ENCODE peak calls at places on chromosomes 2 and 18, in nine cellular contexts. U, Y, V, W, S, C, G, K and O are unnamed samples.

GRCh38 chr2:187774551-187775071 is 220.4 kb upstream of the TFPI start:
- DNase-seq in U (peak), Y (peak), V (no peak), W (peak), S (no peak), C (no peak), G (no peak), K (no peak), O (no peak)

GRCh38 chr2:148048475-148049221 is 27.8 kb downstream of the MBD5 start:
- DNase-seq in U (peak), Y (no peak), V (no peak), W (peak), S (no peak), C (no peak), G (no peak), K (no peak), O (no peak)

GRCh38 chr2:42944744-42945415 is 152.5 kb upstream of the HAAO start:
- DNase-seq in U (peak), Y (no peak), V (no peak), W (peak), S (no peak), C (no peak), G (no peak), K (no peak), O (no peak)

GRCh38 chr18:74796928-74797576 is 199.4 kb downstream of the ZNF407 start:
- DNase-seq in U (peak), Y (peak), V (no peak), W (peak), S (no peak), C (no peak), G (no peak), K (peak), O (no peak)

GRCh38 chr2:126731353-126731752 is 75.4 kb downstream of the GYPC start:
- DNase-seq in U (no peak), Y (no peak), V (no peak), W (no peak), S (no peak), C (no peak), G (no peak), K (no peak), O (no peak)

GRCh38 chr2:20291106-20291564 is 59.5 kb downstream of the PUM2 start:
- DNase-seq in U (peak), Y (peak), V (no peak), W (peak), S (no peak), C (no peak), G (peak), K (peak), O (peak)

GRCh38 chr18:74622079-74622478 is 24.4 kb downstream of the ZNF407 start:
- DNase-seq in U (no peak), Y (no peak), V (no peak), W (no peak), S (no peak), C (no peak), G (no peak), K (no peak), O (no peak)

GRCh38 chr18:3595282-3596273 is 145.6 kb downstream of the TGIF1 start:
- DNase-seq in U (peak), Y (peak), V (no peak), W (peak), S (no peak), C (no peak), G (peak), K (peak), O (peak)

GRCh38 chr2:12714391-12715221 is 2.1 kb upstream of the TRIB2 start:
- DNase-seq in U (peak), Y (peak), V (no peak), W (peak), S (no peak), C (no peak), G (no peak), K (no peak), O (no peak)

GRCh38 chr2:219215871-219216536 is 2.8 kb downstream of the ABCB6 start:
- DNase-seq in U (no peak), Y (no peak), V (no peak), W (no peak), S (no peak), C (no peak), G (no peak), K (no peak), O (no peak)

GRCh38 chr2:18304849-18305248 is 255.6 kb downstream of the RDH14 start:
- DNase-seq in U (no peak), Y (no peak), V (no peak), W (peak), S (no peak), C (no peak), G (no peak), K (no peak), O (no peak)

GRCh38 chr2:229861431-229861830 is 60.4 kb downstream of the TRIP12 start:
- DNase-seq in U (peak), Y (no peak), V (no peak), W (no peak), S (no peak), C (no peak), G (no peak), K (no peak), O (no peak)

GRCh38 chr18:78770149-78771139 is 209.2 kb upstream of the SALL3 start:
- DNase-seq in U (no peak), Y (no peak), V (no peak), W (no peak), S (no peak), C (no peak), G (no peak), K (peak), O (no peak)

GRCh38 chr2:6772366-6772710 is 93.4 kb downstream of the CMPK2 start:
- DNase-seq in U (peak), Y (no peak), V (no peak), W (no peak), S (no peak), C (no peak), G (no peak), K (no peak), O (no peak)

GRCh38 chr2:114727012-114727411 is 284.6 kb downstream of the DPP10 start:
- DNase-seq in U (no peak), Y (no peak), V (no peak), W (no peak), S (no peak), C (no peak), G (no peak), K (no peak), O (no peak)

GRCh38 chr2:159098374-159098773 is 129.9 kb downstream of the TANC1 start:
- DNase-seq in U (no peak), Y (no peak), V (no peak), W (no peak), S (no peak), C (no peak), G (no peak), K (no peak), O (no peak)